ENCODE peak calls at places on chromosomes 16 and 17, in four cellular contexts. One of them, this sample, is unnamed.

GRCh38 chr16:88870608-88871348 is 4.3 kb upstream of the PABPN1L start:
- DNase-seq in fibroblast of lung: no peak
- DNase-seq in stomach: no peak
- DNase-seq in upper lobe of right lung: no peak
- DNase-seq in this sample: peak; percentile 51

GRCh38 chr16:84062734-84063640 is 20.4 kb upstream of the SLC38A8 start:
- DNase-seq in fibroblast of lung: peak; percentile 74
- DNase-seq in stomach: peak; percentile 76
- DNase-seq in upper lobe of right lung: peak; percentile 89
- DNase-seq in this sample: peak; percentile 70

GRCh38 chr17:76179496-76180467 is 38.7 kb upstream of the FOXJ1 start:
- DNase-seq in fibroblast of lung: peak; percentile 12
- DNase-seq in stomach: no peak
- DNase-seq in upper lobe of right lung: no peak
- DNase-seq in this sample: no peak

GRCh38 chr16:57802635-57803412 is 533 bp upstream of the KIFC3 start:
- DNase-seq in fibroblast of lung: peak; percentile 31
- DNase-seq in stomach: peak; percentile 37
- DNase-seq in upper lobe of right lung: no peak
- DNase-seq in this sample: no peak

GRCh38 chr16:72961115-72961832 is 86.7 kb downstream of the ZFHX3 start:
- DNase-seq in fibroblast of lung: peak; percentile 33
- DNase-seq in stomach: no peak
- DNase-seq in upper lobe of right lung: no peak
- DNase-seq in this sample: no peak

GRCh38 chr17:77640916-77641605 is 317.4 kb upstream of the TNRC6C start:
- DNase-seq in fibroblast of lung: no peak
- DNase-seq in stomach: no peak
- DNase-seq in upper lobe of right lung: peak; percentile 28
- DNase-seq in this sample: no peak

GRCh38 chr16:87295259-87295658 is 21.9 kb downstream of the C16orf95 start:
- DNase-seq in fibroblast of lung: peak; percentile 11
- DNase-seq in stomach: no peak
- DNase-seq in upper lobe of right lung: no peak
- DNase-seq in this sample: no peak

GRCh38 chr17:65918450-65918849 is 273.5 kb downstream of the CEP112 start:
- DNase-seq in fibroblast of lung: no peak
- DNase-seq in stomach: no peak
- DNase-seq in upper lobe of right lung: no peak
- DNase-seq in this sample: no peak

GRCh38 chr17:75308732-75309629 is 19.7 kb upstream of the SLC25A19 start:
- DNase-seq in fibroblast of lung: no peak
- DNase-seq in stomach: peak; percentile 67
- DNase-seq in upper lobe of right lung: no peak
- DNase-seq in this sample: peak; percentile 77

GRCh38 chr16:3023415-3023668 is 400 bp downstream of the HCFC1R1 start:
- DNase-seq in fibroblast of lung: peak; percentile 56
- DNase-seq in stomach: no peak
- DNase-seq in upper lobe of right lung: no peak
- DNase-seq in this sample: no peak

GRCh38 chr16:12583237-12583897 is 220.3 kb downstream of the CPPED1 start:
- DNase-seq in fibroblast of lung: no peak
- DNase-seq in stomach: no peak
- DNase-seq in upper lobe of right lung: no peak
- DNase-seq in this sample: no peak

GRCh38 chr17:80428363-80428762 is 13.4 kb downstream of the ENDOV start:
- DNase-seq in fibroblast of lung: no peak
- DNase-seq in stomach: no peak
- DNase-seq in upper lobe of right lung: no peak
- DNase-seq in this sample: no peak

GRCh38 chr17:57084361-57084801 is 665 bp upstream of the AKAP1 start:
- DNase-seq in fibroblast of lung: no peak
- DNase-seq in stomach: no peak
- DNase-seq in upper lobe of right lung: no peak
- DNase-seq in this sample: no peak

GRCh38 chr16:24834459-24835335 is 11.1 kb upstream of the SLC5A11 start:
- DNase-seq in fibroblast of lung: peak; percentile 64
- DNase-seq in stomach: peak; percentile 60
- DNase-seq in upper lobe of right lung: no peak
- DNase-seq in this sample: peak; percentile 83

GRCh38 chr17:81917565-81918332 is at the start of gene SIRT7:
- DNase-seq in fibroblast of lung: peak; percentile 64
- DNase-seq in stomach: peak; percentile 83
- DNase-seq in upper lobe of right lung: peak; percentile 90
- DNase-seq in this sample: peak; percentile 83

GRCh38 chr17:49406791-49407190 is 7.9 kb downstream of the PHB1 start:
- DNase-seq in fibroblast of lung: no peak
- DNase-seq in stomach: no peak
- DNase-seq in upper lobe of right lung: no peak
- DNase-seq in this sample: no peak

GRCh38 chr17:81378941-81379511 is 16.2 kb upstream of the BAHCC1 start:
- DNase-seq in fibroblast of lung: no peak
- DNase-seq in stomach: no peak
- DNase-seq in upper lobe of right lung: no peak
- DNase-seq in this sample: no peak

GRCh38 chr16:2040450-2041105 is 7.1 kb downstream of the NTHL1 start:
- DNase-seq in fibroblast of lung: no peak
- DNase-seq in stomach: no peak
- DNase-seq in upper lobe of right lung: no peak
- DNase-seq in this sample: no peak

GRCh38 chr16:30621765-30622164 is 11.6 kb upstream of the ZNF689 start:
- DNase-seq in fibroblast of lung: no peak
- DNase-seq in stomach: no peak
- DNase-seq in upper lobe of right lung: no peak
- DNase-seq in this sample: no peak

GRCh38 chr17:71656987-71657858 is 463.6 kb upstream of the SOX9 start:
- DNase-seq in fibroblast of lung: no peak
- DNase-seq in stomach: no peak
- DNase-seq in upper lobe of right lung: no peak
- DNase-seq in this sample: no peak

GRCh38 chr16:19227643-19228042 is 57.9 kb upstream of the CLEC19A start:
- DNase-seq in fibroblast of lung: no peak
- DNase-seq in stomach: no peak
- DNase-seq in upper lobe of right lung: no peak
- DNase-seq in this sample: no peak

GRCh38 chr16:48558269-48558915 is 51.6 kb downstream of the N4BP1 start:
- DNase-seq in fibroblast of lung: peak; percentile 55
- DNase-seq in stomach: no peak
- DNase-seq in upper lobe of right lung: no peak
- DNase-seq in this sample: no peak

GRCh38 chr16:53457670-53458069 is 23.4 kb downstream of the RBL2 start:
- DNase-seq in fibroblast of lung: no peak
- DNase-seq in stomach: no peak
- DNase-seq in upper lobe of right lung: no peak
- DNase-seq in this sample: peak; percentile 57

GRCh38 chr16:88806491-88807111 is 3.0 kb downstream of the CDT1 start:
- DNase-seq in fibroblast of lung: no peak
- DNase-seq in stomach: no peak
- DNase-seq in upper lobe of right lung: peak; percentile 64
- DNase-seq in this sample: no peak

GRCh38 chr16:82598766-82599165 is 28.0 kb upstream of the CDH13 start:
- DNase-seq in fibroblast of lung: no peak
- DNase-seq in stomach: no peak
- DNase-seq in upper lobe of right lung: no peak
- DNase-seq in this sample: no peak

GRCh38 chr16:50744911-50745310 is 3.0 kb downstream of the CYLD start:
- DNase-seq in fibroblast of lung: no peak
- DNase-seq in stomach: no peak
- DNase-seq in upper lobe of right lung: no peak
- DNase-seq in this sample: no peak

DNA sequence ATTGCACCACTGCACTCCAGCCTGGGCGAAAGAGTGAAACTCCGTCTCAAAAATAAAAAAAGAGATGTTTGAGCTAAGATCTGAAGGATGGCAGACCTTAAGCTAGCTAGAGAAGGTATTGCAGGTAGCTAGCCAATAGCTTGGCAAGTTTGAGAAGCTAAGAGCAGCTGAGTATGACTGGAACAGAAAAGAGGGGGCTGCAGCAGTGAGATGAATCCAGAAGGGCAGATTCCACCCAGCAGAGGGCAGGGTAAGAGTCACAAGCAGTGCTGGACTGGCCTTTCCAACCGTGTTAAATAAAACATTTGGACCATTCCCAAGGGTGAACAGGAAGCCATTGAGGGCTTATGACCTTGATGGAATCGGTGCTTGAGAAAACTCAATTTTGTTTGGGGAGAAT is 5.7 kb upstream of the PHAF1 start:
- DNase-seq in fibroblast of lung: peak; percentile 43
- DNase-seq in stomach: no peak
- DNase-seq in upper lobe of right lung: no peak
- DNase-seq in this sample: no peak
- TF ChIP-seq CTCF in fibroblast of lung: peak; percentile 52
- TF ChIP-seq CTCF in stomach: no peak
- TF ChIP-seq CTCF in upper lobe of right lung: peak; percentile 27
- TF ChIP-seq CTCF in this sample: peak; percentile 11

DNA sequence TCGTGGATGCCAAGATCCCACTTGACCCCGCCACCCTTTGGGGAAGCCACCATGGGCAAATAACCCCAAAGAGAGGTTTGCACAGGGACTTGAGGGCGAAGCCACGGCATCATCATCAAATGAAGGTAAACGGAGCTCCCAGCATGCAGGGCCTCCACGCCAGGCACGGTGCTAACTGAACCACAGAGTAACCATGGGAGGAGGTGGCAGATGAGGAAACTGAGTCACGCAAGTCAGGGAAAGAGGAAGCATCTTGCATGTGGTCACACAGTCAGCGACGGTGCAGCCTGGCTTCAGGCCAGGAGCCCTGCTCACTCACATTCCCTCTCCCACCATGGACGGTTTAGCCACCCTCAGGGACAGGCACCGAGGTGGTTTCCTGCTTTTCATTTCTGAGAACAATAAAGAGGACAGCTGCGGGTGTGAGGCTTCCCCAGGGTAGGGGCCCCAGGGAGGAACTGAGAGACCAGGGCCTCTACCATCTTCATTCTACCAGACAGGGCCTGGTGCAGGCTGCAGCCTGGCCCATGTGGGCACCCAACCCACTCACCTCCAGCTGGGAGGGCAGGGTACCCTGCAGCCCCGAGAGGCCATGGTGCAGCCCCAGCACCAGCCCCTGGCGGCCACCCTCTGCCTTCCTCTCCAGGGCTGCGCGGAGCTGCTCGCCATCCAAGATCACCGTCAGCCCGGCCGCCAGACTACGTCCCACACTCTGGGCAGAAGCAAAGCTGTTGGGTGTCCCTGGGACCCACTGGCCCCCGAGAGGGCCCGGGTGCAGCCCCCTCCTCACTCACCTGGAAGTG is 78.3 kb downstream of the RMI2 start:
- DNase-seq in fibroblast of lung: no peak
- DNase-seq in stomach: no peak
- DNase-seq in upper lobe of right lung: no peak
- DNase-seq in this sample: no peak
- H3K27ac ChIP-seq in fibroblast of lung: no peak overlapping the region
- H3K27ac ChIP-seq in stomach: no peak overlapping the region
- H3K27ac ChIP-seq in upper lobe of right lung: no peak overlapping the region
- H3K27ac ChIP-seq in this sample: no peak overlapping the region

GRCh38 chr17:38815576-38816193 is 9.4 kb downstream of the CWC25 start:
- DNase-seq in fibroblast of lung: peak; percentile 22
- DNase-seq in stomach: no peak
- DNase-seq in upper lobe of right lung: no peak
- DNase-seq in this sample: no peak
- TF ChIP-seq CTCF in fibroblast of lung: peak; percentile 32
- TF ChIP-seq CTCF in stomach: no peak
- TF ChIP-seq CTCF in upper lobe of right lung: no peak
- TF ChIP-seq CTCF in this sample: no peak

GRCh38 chr17:73250851-73251640 is 10.6 kb downstream of the CPSF4L start:
- DNase-seq in fibroblast of lung: no peak
- DNase-seq in stomach: no peak
- DNase-seq in upper lobe of right lung: no peak
- DNase-seq in this sample: no peak
- H3K27ac ChIP-seq in fibroblast of lung: no peak overlapping the region
- H3K27ac ChIP-seq in stomach: no peak overlapping the region
- H3K27ac ChIP-seq in upper lobe of right lung: no peak overlapping the region
- H3K27ac ChIP-seq in this sample: no peak overlapping the region

GRCh38 chr17:43543771-43544575 is 2.2 kb downstream of the ETV4 start:
- DNase-seq in fibroblast of lung: no peak
- DNase-seq in stomach: no peak
- DNase-seq in upper lobe of right lung: no peak
- DNase-seq in this sample: no peak
- TF ChIP-seq CTCF in fibroblast of lung: no peak
- TF ChIP-seq CTCF in stomach: no peak
- TF ChIP-seq CTCF in upper lobe of right lung: no peak
- TF ChIP-seq CTCF in this sample: no peak

GRCh38 chr17:4560837-4561241 is 462 bp upstream of the GGT6 start:
- DNase-seq in fibroblast of lung: peak; percentile 51
- DNase-seq in stomach: no peak
- DNase-seq in upper lobe of right lung: peak; percentile 61
- DNase-seq in this sample: peak; percentile 21

GRCh38 chr17:4559139-4559791 is 1.1 kb downstream of the GGT6 start:
- DNase-seq in fibroblast of lung: no peak
- DNase-seq in stomach: peak; percentile 51
- DNase-seq in upper lobe of right lung: peak; percentile 57
- DNase-seq in this sample: peak; percentile 51

GRCh38 chr17:4559851-4560820 is at the start of gene GGT6:
- DNase-seq in fibroblast of lung: no peak
- DNase-seq in stomach: peak; percentile 93
- DNase-seq in upper lobe of right lung: peak; percentile 87
- DNase-seq in this sample: peak; percentile 91

GRCh38 chr17:4565209-4566141 is 5.1 kb upstream of the GGT6 start:
- DNase-seq in fibroblast of lung: peak; percentile 83
- DNase-seq in stomach: peak; percentile 72
- DNase-seq in upper lobe of right lung: peak; percentile 71
- DNase-seq in this sample: peak; percentile 77

GRCh38 chr17:4562000-4562969 is 1.9 kb upstream of the GGT6 start:
- DNase-seq in fibroblast of lung: no peak
- DNase-seq in stomach: no peak
- DNase-seq in upper lobe of right lung: peak; percentile 21
- DNase-seq in this sample: no peak
- H3K27ac ChIP-seq in fibroblast of lung: no peak overlapping the region
- H3K27ac ChIP-seq in stomach: no peak overlapping the region
- H3K27ac ChIP-seq in upper lobe of right lung: peak overlapping the region; percentile 34
- H3K27ac ChIP-seq in this sample: peak overlapping the region; percentile 84

GRCh38 chr16:46801428-46802049 is 29.4 kb downstream of the C16orf87 start:
- DNase-seq in fibroblast of lung: peak; percentile 43
- DNase-seq in stomach: no peak
- DNase-seq in upper lobe of right lung: no peak
- DNase-seq in this sample: no peak
- TF ChIP-seq CTCF in fibroblast of lung: peak; percentile 47
- TF ChIP-seq CTCF in stomach: peak; percentile 26
- TF ChIP-seq CTCF in upper lobe of right lung: peak; percentile 38
- TF ChIP-seq CTCF in this sample: peak; percentile 24

This sample was measured in transverse colon.